ENCODE peak calls at places on chromosomes 16 and 17, in four cellular contexts. M, I, J and T are unnamed samples.

GRCh38 chr17:50128441-50129302 is 1.3 kb downstream of the SAMD14 start:
- DNase-seq in M (no peak), I (no peak), J (no peak), T (no peak)

GRCh38 chr16:69077251-69077650 is 28.2 kb upstream of the HAS3 start:
- DNase-seq in J (no peak), M (no peak), I (no peak), T (no peak)

GRCh38 chr16:53937068-53937614 is 233.2 kb downstream of the FTO start:
- DNase-seq in M (no peak), I (no peak), J (no peak), T (no peak)

GRCh38 chr17:69050999-69051775 is 9.5 kb downstream of the ABCA9 start:
- DNase-seq in I (no peak), M (no peak), J (peak; percentile 84), T (no peak)

GRCh38 chr17:12097326-12097725 is 76.6 kb downstream of the MAP2K4 start:
- DNase-seq in J (peak; percentile 68), I (no peak), M (no peak), T (no peak)

GRCh38 chr17:65479282-65479681 is 82.2 kb downstream of the AXIN2 start:
- DNase-seq in M (no peak), I (no peak), J (no peak), T (no peak)

GRCh38 chr17:47057831-47058230 is 78.8 kb upstream of the RPRML start:
- DNase-seq in J (no peak), I (no peak), M (no peak), T (no peak)

GRCh38 chr16:9124908-9125584 is 33.6 kb downstream of the HAPSTR1 start:
- DNase-seq in I (no peak), M (no peak), J (no peak), T (no peak)

GRCh38 chr17:78759203-78759968 is 22.7 kb downstream of the CYTH1 start:
- DNase-seq in J (peak; percentile 91), I (no peak), M (peak; percentile 72), T (peak; percentile 90)

GRCh38 chr16:70380919-70381603 is 34.4 kb downstream of the DDX19A start:
- DNase-seq in I (peak; percentile 94), M (peak; percentile 97), J (peak; percentile 96), T (peak; percentile 98)

GRCh38 chr16:81723098-81723723 is 55.9 kb upstream of the PLCG2 start:
- DNase-seq in M (peak; percentile 75), I (peak; percentile 71), J (peak; percentile 88), T (peak; percentile 47)

GRCh38 chr17:9007052-9007714 is 14.1 kb upstream of the NTN1 start:
- DNase-seq in M (no peak), J (no peak), I (no peak), T (no peak)

GRCh38 chr17:18250259-18250658 is 8.3 kb downstream of the FLII start:
- DNase-seq in I (no peak), J (no peak), M (no peak), T (no peak)

GRCh38 chr16:19344980-19345379 is 59.4 kb downstream of the CLEC19A start:
- DNase-seq in J (no peak), M (no peak), I (no peak), T (no peak)

GRCh38 chr16:66701516-66701915 is 5.0 kb upstream of the CMTM4 start:
- DNase-seq in M (no peak), J (no peak), I (no peak), T (no peak)

GRCh38 chr17:65855245-65855644 is 293.8 kb upstream of the AXIN2 start:
- DNase-seq in J (peak; percentile 2), I (no peak), M (no peak), T (no peak)

GRCh38 chr16:63617047-63617989 is 1504.5 kb downstream of the CDH11 start:
- DNase-seq in I (no peak), M (peak; percentile 8), J (peak; percentile 4), T (no peak)

GRCh38 chr17:8019665-8020064 is 17.2 kb downstream of the GUCY2D start:
- DNase-seq in M (no peak), J (peak; percentile 42), I (no peak), T (peak; percentile 48)

GRCh38 chr17:43832168-43832975 is 574 bp downstream of the MPP3 start:
- DNase-seq in J (peak; percentile 55), M (peak; percentile 40), I (peak; percentile 40), T (peak; percentile 26)

GRCh38 chr16:27717726-27718125 is 167.8 kb downstream of the KATNIP start:
- DNase-seq in J (no peak), M (no peak), I (no peak), T (no peak)

GRCh38 chr17:19010729-19011505 is 6.4 kb upstream of the FAM83G start:
- DNase-seq in I (no peak), M (no peak), J (peak; percentile 24), T (no peak)

GRCh38 chr16:2085669-2086068 is 37.9 kb downstream of the TSC2 start:
- DNase-seq in J (peak; percentile 23), M (no peak), I (no peak), T (no peak)

GRCh38 chr16:48556913-48557351 is 53.0 kb downstream of the N4BP1 start:
- DNase-seq in I (peak; percentile 41), J (peak; percentile 45), M (no peak), T (peak; percentile 66)

GRCh38 chr16:89828199-89828869 is at the start of gene SPIRE2:
- DNase-seq in M (peak; percentile 81), J (peak; percentile 80), I (peak; percentile 85), T (peak; percentile 76)

GRCh38 chr17:39213852-39214251 is 11.9 kb downstream of the STAC2 start:
- DNase-seq in I (no peak), M (no peak), J (no peak), T (no peak)

GRCh38 chr17:72250206-72250605 is 129.4 kb downstream of the SOX9 start:
- DNase-seq in M (no peak), J (no peak), I (no peak), T (no peak)

GRCh38 chr17:17018612-17019429 is 23.4 kb upstream of the MPRIP start:
- DNase-seq in M (no peak), I (no peak), J (no peak), T (no peak)

GRCh38 chr16:49755291-49755611 is 100.7 kb downstream of the ZNF423 start:
- DNase-seq in I (no peak), M (peak; percentile 30), J (peak; percentile 65), T (no peak)

GRCh38 chr17:17035490-17035889 is 6.8 kb upstream of the MPRIP start:
- DNase-seq in I (no peak), J (no peak), M (no peak), T (no peak)

GRCh38 chr17:7912927-7913524 is 3.1 kb downstream of the RNF227 start:
- DNase-seq in M (peak; percentile 43), I (peak; percentile 82), J (peak; percentile 88), T (peak; percentile 59)

GRCh38 chr16:19840524-19841110 is 44.0 kb downstream of the GPRC5B start:
- DNase-seq in I (no peak), M (peak; percentile 68), J (no peak), T (no peak)

GRCh38 chr17:73547790-73548189 is 96.5 kb downstream of the SDK2 start:
- DNase-seq in M (no peak), I (no peak), J (no peak), T (no peak)

GRCh38 chr17:4161179-4161559 is 18.2 kb downstream of the CYB5D2 start:
- DNase-seq in I (no peak), J (peak; percentile 81), M (no peak), T (no peak)
- TF ChIP-seq CTCF in I (no peak), J (peak; percentile 75), M (no peak), T (no peak)

DNA sequence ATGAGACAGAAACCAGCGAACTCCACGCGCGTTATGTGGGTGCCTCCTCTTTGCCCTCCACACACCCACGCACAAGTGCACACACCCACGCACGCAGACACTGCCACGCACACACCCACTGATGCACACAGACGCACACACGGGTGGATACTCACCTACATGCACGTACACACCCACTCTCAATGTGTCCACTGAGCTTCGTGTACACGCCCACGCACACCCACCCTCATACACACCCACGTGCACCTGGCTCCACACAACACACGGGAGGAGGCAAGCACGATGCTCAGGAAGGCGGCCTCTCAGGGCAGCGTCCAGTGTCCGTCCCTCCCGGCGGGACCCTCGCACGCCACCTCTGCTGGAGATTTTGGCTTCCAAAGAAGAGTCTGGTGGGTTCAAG is 4.2 kb downstream of the RFNG start:
- DNase-seq in I (no peak), M (no peak), J (no peak), T (no peak)
- TF ChIP-seq CTCF in I (no peak), M (no peak), J (no peak), T (no peak)

GRCh38 chr16:11256657-11257130 is 690 bp upstream of the SOCS1 start:
- DNase-seq in M (peak; percentile 63), I (no peak), J (peak; percentile 54), T (no peak)

GRCh38 chr16:11255737-11256656 is at the start of gene SOCS1:
- DNase-seq in I (peak; percentile 95), M (peak; percentile 84), J (peak; percentile 94), T (peak; percentile 87)

GRCh38 chr16:11253009-11253994 is 2.7 kb downstream of the SOCS1 start:
- DNase-seq in M (no peak), I (peak; percentile 57), J (no peak), T (peak; percentile 85)

GRCh38 chr16:11253995-11254912 is 1.8 kb downstream of the SOCS1 start:
- DNase-seq in J (no peak), M (no peak), I (no peak), T (peak; percentile 45)

GRCh38 chr16:11254913-11255736 is 879 bp downstream of the SOCS1 start:
- DNase-seq in J (peak; percentile 46), I (peak; percentile 69), M (no peak), T (peak; percentile 65)
- TF ChIP-seq CTCF in J (no peak), I (peak; percentile 46), M (no peak), T (no peak)

GRCh38 chr17:42520540-42520951 is 15.5 kb upstream of the NAGLU start:
- DNase-seq in J (no peak), I (no peak), M (no peak), T (peak; percentile 74)
- TF ChIP-seq CTCF in J (peak; percentile 25), I (peak; percentile 28), M (peak; percentile 48), T (peak; percentile 60)

DNA sequence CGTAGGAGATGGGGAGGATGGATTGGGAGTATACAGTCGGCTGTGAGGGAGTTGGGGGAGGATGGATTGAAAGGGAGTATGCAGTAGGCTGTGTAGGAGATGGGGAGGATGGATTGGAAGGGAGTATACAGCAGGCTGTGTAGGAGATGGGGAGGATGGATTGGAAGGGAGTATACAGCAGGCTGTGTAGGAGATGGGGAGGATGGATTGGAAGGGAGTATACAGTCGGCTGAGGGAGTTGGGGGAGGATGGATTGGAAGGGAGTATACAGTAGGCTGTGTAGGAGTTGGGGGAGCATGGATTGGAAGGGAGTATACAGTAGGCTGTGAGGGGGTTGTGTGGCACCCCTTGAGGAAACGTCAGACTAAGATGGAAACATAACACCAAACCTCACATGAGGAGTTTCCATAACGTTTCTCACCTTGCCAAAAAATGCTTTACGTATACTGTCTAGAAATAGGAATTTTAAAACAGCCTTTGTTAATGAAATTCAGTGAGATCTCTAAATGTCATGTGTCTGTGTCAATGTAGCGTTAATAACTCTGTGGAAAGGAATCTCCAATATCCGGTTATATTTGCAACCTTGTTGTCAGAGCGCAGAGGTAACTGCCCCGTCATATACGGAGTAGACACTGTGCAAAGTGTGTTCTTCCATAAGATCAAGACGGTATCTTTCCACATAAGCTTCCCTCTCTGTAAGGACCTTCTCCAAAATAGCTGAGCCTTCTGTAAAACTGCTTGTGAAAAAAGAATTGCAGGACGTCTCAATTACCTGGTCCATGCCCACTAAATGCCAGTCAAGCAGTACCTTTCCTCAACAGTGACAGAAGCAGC is 6.3 kb upstream of the VPS53 start:
- DNase-seq in M (no peak), I (no peak), J (no peak), T (no peak)
- TF ChIP-seq CTCF in M (no peak), I (no peak), J (no peak), T (no peak)